ENCODE peak calls at places on chromosomes 16 and 17, in four cellular contexts. N is IMR-90; G is effector CD4-positive, alpha-beta T cell; U is progenitor cell of endocrine pancreas. R is an unnamed sample.

GRCh38 chr17:16027708-16028584 is 28.3 kb downstream of the TTC19 start:
- DNase-seq in U (no peak), G (peak), N (peak), R (no peak)

GRCh38 chr17:1961187-1961586 is 63.9 kb downstream of the RTN4RL1 start:
- DNase-seq in N (no peak), G (no peak), U (no peak), R (no peak)

GRCh38 chr17:59513934-59514841 is 51.2 kb upstream of the DHX40 start:
- DNase-seq in N (peak), G (no peak), U (no peak), R (peak)

GRCh38 chr17:72667096-72668063 is 425.1 kb downstream of the SLC39A11 start:
- DNase-seq in U (no peak), N (no peak), G (no peak), R (no peak)

GRCh38 chr16:81808933-81809480 is 29.9 kb downstream of the PLCG2 start:
- DNase-seq in G (no peak), N (no peak), U (no peak), R (peak)

GRCh38 chr16:57532251-57532625 is 4.1 kb downstream of the CCDC102A start:
- DNase-seq in U (no peak), N (no peak), G (no peak), R (peak)

GRCh38 chr17:61318684-61319098 is 81.0 kb upstream of the TBX2 start:
- DNase-seq in N (no peak), G (no peak), U (no peak), R (no peak)

GRCh38 chr16:85142771-85143211 is 30.5 kb upstream of the CIBAR2 start:
- DNase-seq in N (no peak), G (no peak), U (no peak), R (no peak)

GRCh38 chr17:7558544-7559306 is at the start of gene TNFSF13:
- DNase-seq in N (no peak), U (no peak), G (no peak), R (no peak)

GRCh38 chr16:53913082-53913870 is 209.3 kb downstream of the FTO start:
- DNase-seq in G (no peak), N (peak), U (no peak), R (no peak)

GRCh38 chr16:1492082-1492922 is 858 bp upstream of the TELO2 start:
- DNase-seq in U (no peak), G (no peak), N (no peak), R (no peak)

GRCh38 chr17:58378895-58379824 is 27.2 kb upstream of the SUPT4H1 start:
- DNase-seq in G (no peak), U (no peak), N (no peak), R (no peak)

GRCh38 chr17:35127751-35128514 is 6.5 kb downstream of the FNDC8 start:
- DNase-seq in N (peak), G (no peak), U (no peak), R (no peak)

GRCh38 chr16:62035115-62036092 is 834 bp downstream of the CDH8 start:
- DNase-seq in N (no peak), G (no peak), U (peak), R (no peak)

GRCh38 chr17:3974980-3975379 is 10.7 kb upstream of the ATP2A3 start:
- DNase-seq in G (no peak), U (no peak), N (no peak), R (no peak)

GRCh38 chr17:2040942-2041560 is 771 bp upstream of the OVCA2 start:
- DNase-seq in N (no peak), G (no peak), U (no peak), R (no peak)

GRCh38 chr16:2326191-2326590 is 14.3 kb downstream of the ABCA3 start:
- DNase-seq in N (no peak), G (no peak), U (no peak), R (no peak)

GRCh38 chr17:40104570-40105471 is 4.4 kb upstream of the NR1D1 start:
- DNase-seq in N (no peak), U (no peak), G (no peak), R (no peak)

GRCh38 chr17:76264425-76264754 is 758 bp upstream of the UBALD2 start:
- DNase-seq in N (no peak), U (no peak), G (no peak), R (no peak)

GRCh38 chr16:47142469-47143328 is 1.0 kb downstream of the NETO2 start:
- DNase-seq in U (peak), G (no peak), N (peak), R (peak)